ENCODE peak calls at places on chromosomes 2 and 18, in ten cellular contexts. R is A549; Q is fibroblast of mammary gland; I is CD8-positive, alpha-beta T cell; F is RWPE1; Y is neural crest cell; B is ovary; J is cardiac muscle cell; T is lower leg skin; V is AG04450. N is an unnamed sample.

GRCh38 chr2:65070172-65070830 is 14.1 kb downstream of the CEP68 start:
- DNase-seq in Y (no peak), V (no peak), T (no peak), Q (peak), F (peak), I (no peak), R (peak), J (peak), B (no peak), N (no peak)

GRCh38 chr2:98350411-98350810 is 4.2 kb downstream of the CNGA3 start:
- DNase-seq in J (no peak), V (no peak), I (no peak), B (no peak), Q (no peak), T (no peak), Y (no peak), R (no peak), F (no peak), N (no peak)

GRCh38 chr2:11505652-11506610 is 27.9 kb upstream of the GREB1 start:
- DNase-seq in V (no peak), J (no peak), F (peak), R (no peak), Q (no peak), T (no peak), B (peak), I (no peak), Y (no peak), N (no peak)

GRCh38 chr2:179264238-179265081 is at the start of gene SESTD1:
- DNase-seq in B (peak), J (peak), T (peak), Y (peak), R (peak), V (no peak), I (peak), F (peak), Q (peak), N (peak)

GRCh38 chr2:169977510-169977909 is 150.3 kb downstream of the UBR3 start:
- DNase-seq in B (no peak), Y (no peak), Q (no peak), T (no peak), V (no peak), F (no peak), J (no peak), I (no peak), R (no peak), N (no peak)

GRCh38 chr2:192314800-192315481 is 120.2 kb upstream of the TMEFF2 start:
- DNase-seq in R (no peak), B (no peak), Y (no peak), F (no peak), I (no peak), J (no peak), V (no peak), T (no peak), Q (no peak), N (no peak)

GRCh38 chr18:39721712-39722111 is 2156.1 kb upstream of the CELF4 start:
- DNase-seq in I (no peak), Y (no peak), R (no peak), V (no peak), T (no peak), Q (peak), B (no peak), J (no peak), F (no peak), N (no peak)

GRCh38 chr2:188604579-188604978 is 312.9 kb downstream of the GULP1 start:
- DNase-seq in I (no peak), F (no peak), B (no peak), Q (no peak), Y (no peak), J (no peak), T (no peak), R (no peak), V (no peak), N (no peak)

GRCh38 chr18:48254077-48254602 is 155.0 kb downstream of the ZBTB7C start:
- DNase-seq in B (no peak), R (no peak), J (no peak), T (no peak), Y (no peak), I (no peak), V (no peak), F (no peak), Q (no peak), N (no peak)

GRCh38 chr18:24246143-24246542 is 107.3 kb downstream of the CABYR start:
- DNase-seq in Q (no peak), B (no peak), J (no peak), R (no peak), F (no peak), T (no peak), V (no peak), Y (no peak), I (no peak), N (no peak)

GRCh38 chr2:46381871-46382270 is 84.7 kb downstream of the EPAS1 start:
- DNase-seq in V (no peak), I (no peak), Y (no peak), T (no peak), B (no peak), J (no peak), R (no peak), F (no peak), Q (no peak), N (no peak)

GRCh38 chr2:54497738-54498680 is 41.9 kb downstream of the SPTBN1 start:
- DNase-seq in T (peak), Q (peak), B (no peak), I (no peak), J (peak), R (peak), F (no peak), Y (no peak), V (no peak), N (no peak)

GRCh38 chr18:27124196-27124595 is 60.9 kb downstream of the CHST9 start:
- DNase-seq in V (no peak), Q (no peak), J (no peak), F (no peak), Y (no peak), I (no peak), R (no peak), B (no peak), T (no peak), N (no peak)

GRCh38 chr2:229731916-229732315 is 17.6 kb upstream of the DNER start:
- DNase-seq in Q (peak), R (no peak), B (no peak), V (no peak), J (peak), I (no peak), Y (no peak), T (no peak), F (no peak), N (no peak)

GRCh38 chr2:176117162-176117822 is 714 bp downstream of the HOXD10 start:
- DNase-seq in F (no peak), B (peak), T (no peak), J (no peak), I (no peak), Q (no peak), R (no peak), Y (no peak), V (no peak), N (no peak)

GRCh38 chr2:42922790-42923631 is 130.6 kb upstream of the HAAO start:
- DNase-seq in V (no peak), T (peak), I (no peak), J (peak), F (peak), Y (no peak), Q (peak), R (no peak), B (peak), N (no peak)

GRCh38 chr2:237692601-237693079 is 65.3 kb downstream of the LRRFIP1 start:
- DNase-seq in F (no peak), Q (no peak), J (no peak), B (peak), Y (no peak), T (no peak), R (peak), I (no peak), V (no peak), N (peak)

GRCh38 chr18:28793911-28794310 is 617.0 kb upstream of the CDH2 start:
- DNase-seq in B (no peak), F (no peak), I (no peak), R (no peak), T (no peak), J (no peak), Y (no peak), Q (peak), V (no peak), N (no peak)

GRCh38 chr2:235234711-235235110 is 259.1 kb upstream of the AGAP1 start:
- DNase-seq in J (peak), F (no peak), R (peak), V (no peak), Q (peak), I (no peak), B (no peak), T (no peak), Y (no peak), N (no peak)

GRCh38 chr18:10732990-10733389 is 207.2 kb downstream of the NAPG start:
- DNase-seq in J (no peak), Q (no peak), B (no peak), V (no peak), Y (no peak), R (no peak), I (no peak), T (no peak), F (no peak), N (no peak)

GRCh38 chr2:46471705-46472104 is 7.7 kb upstream of the TMEM247 start:
- DNase-seq in Q (no peak), J (no peak), Y (no peak), R (no peak), B (no peak), T (no peak), I (no peak), V (no peak), F (no peak), N (no peak)

GRCh38 chr18:31678425-31678824 is 6.0 kb downstream of the B4GALT6 start:
- DNase-seq in V (no peak), B (no peak), T (no peak), F (no peak), Q (no peak), J (no peak), Y (no peak), R (no peak), I (no peak), N (no peak)

GRCh38 chr2:239000500-239001073 is 152.7 kb downstream of the TWIST2 start:
- DNase-seq in Q (no peak), F (no peak), J (no peak), V (no peak), I (peak), T (no peak), Y (no peak), R (no peak), B (no peak), N (no peak)

GRCh38 chr18:32772580-32773186 is at the start of gene KLHL14:
- DNase-seq in V (no peak), B (no peak), T (no peak), J (no peak), R (no peak), Q (no peak), I (no peak), F (no peak), Y (no peak), N (no peak)

GRCh38 chr2:1051075-1051474 is 100.4 kb downstream of the SNTG2 start:
- DNase-seq in Y (no peak), B (no peak), F (no peak), R (peak), Q (peak), V (no peak), I (no peak), T (no peak), J (peak), N (no peak)
- TF ChIP-seq CTCF in Y (peak), B (no peak), F (no peak), R (no peak), Q (peak), V (peak), I (no peak), T (no peak), J (peak), N (peak)

GRCh38 chr18:77143196-77143595 is 10.6 kb upstream of the MBP start:
- DNase-seq in T (no peak), R (no peak), Y (no peak), V (no peak), Q (no peak), I (no peak), J (no peak), F (no peak), B (no peak), N (no peak)

GRCh38 chr18:77140439-77141109 is 8.0 kb upstream of the MBP start:
- DNase-seq in R (no peak), Y (no peak), V (no peak), F (no peak), I (peak), T (peak), Q (no peak), J (no peak), B (no peak), N (no peak)

GRCh38 chr18:77139619-77140018 is 7.0 kb upstream of the MBP start:
- DNase-seq in Q (no peak), B (no peak), F (no peak), R (no peak), V (no peak), J (no peak), I (no peak), T (no peak), Y (no peak), N (no peak)

GRCh38 chr18:77140030-77140429 is 7.4 kb upstream of the MBP start:
- DNase-seq in F (no peak), B (no peak), I (no peak), R (no peak), Y (no peak), V (no peak), Q (no peak), T (no peak), J (no peak), N (no peak)

DNA sequence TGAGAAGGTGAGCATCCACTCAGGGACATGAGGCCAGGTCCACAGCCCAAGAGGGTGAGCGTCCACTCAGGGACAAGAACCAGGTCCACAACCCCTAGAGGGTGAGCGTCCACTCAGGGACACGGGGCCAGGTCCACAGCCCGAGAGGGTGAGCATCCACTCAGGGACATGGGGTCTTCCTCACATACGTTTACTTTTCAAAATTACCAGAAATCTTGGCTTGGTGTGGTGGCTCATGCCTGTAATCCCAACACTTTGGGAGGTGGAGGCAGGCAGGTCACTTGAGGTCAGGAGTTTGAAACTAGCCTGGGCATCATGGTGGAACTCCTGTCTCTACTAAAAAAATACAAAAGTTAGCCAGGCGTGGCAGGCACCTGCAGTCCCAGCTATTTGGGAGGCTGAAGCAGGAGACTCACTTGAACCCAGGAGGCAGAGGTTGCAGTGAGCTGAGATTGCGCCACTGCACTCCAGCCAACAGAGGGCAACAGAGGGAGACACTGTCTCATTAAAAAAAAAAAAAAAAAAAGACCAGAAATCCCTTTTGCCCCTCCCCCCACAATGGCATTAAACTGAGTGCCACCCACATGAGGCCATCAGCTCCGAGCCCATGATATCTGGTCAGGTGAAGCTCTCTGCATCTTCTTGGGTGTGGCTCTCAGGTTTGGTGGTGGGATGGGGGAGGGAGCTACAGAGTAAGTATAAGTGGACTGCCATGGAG is 9.0 kb upstream of the MBP start:
- DNase-seq in J (no peak), Y (no peak), Q (no peak), T (no peak), V (no peak), I (no peak), B (no peak), F (no peak), R (no peak), N (no peak)
- TF ChIP-seq CTCF in J (no peak), Y (peak), Q (peak), T (no peak), V (no peak), I (no peak), B (no peak), F (no peak), R (no peak), N (no peak)

GRCh38 chr2:39119732-39120520 is 925 bp downstream of the SOS1 start:
- DNase-seq in Q (peak), J (peak), F (peak), R (peak), V (no peak), Y (peak), I (peak), B (peak), T (peak), N (peak)
- TF ChIP-seq CTCF in Q (no peak), J (peak), F (peak), R (peak), V (peak), Y (no peak), I (no peak), B (peak), T (no peak), N (no peak)

DNA sequence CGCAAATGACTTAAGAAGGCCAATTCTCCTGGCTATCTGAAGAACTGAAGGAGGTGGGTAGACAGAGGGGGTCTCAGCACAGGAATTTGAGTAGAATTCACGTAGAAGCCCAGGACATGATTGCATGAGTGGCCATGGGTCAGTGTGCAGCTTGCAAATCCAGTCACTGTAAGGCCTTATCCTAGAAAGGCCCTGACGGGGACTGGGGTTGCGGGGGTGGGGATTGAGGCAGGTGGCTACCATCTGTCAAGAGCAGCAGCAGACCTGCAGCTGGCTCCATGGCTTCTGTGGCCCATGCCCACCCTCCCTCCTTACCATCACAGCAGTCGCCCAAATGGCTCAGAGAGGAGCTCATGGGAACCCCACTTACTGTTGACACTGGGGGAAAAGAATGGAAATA is 34.6 kb upstream of the SLC14A1 start:
- DNase-seq in I (no peak), R (no peak), J (no peak), Q (no peak), Y (no peak), B (no peak), T (no peak), F (no peak), V (no peak), N (peak)
- TF ChIP-seq CTCF in I (no peak), R (no peak), J (no peak), Q (no peak), Y (no peak), B (no peak), T (no peak), F (no peak), V (no peak), N (no peak)

GRCh38 chr2:159984034-159984433 is 78.4 kb downstream of the PLA2R1 start:
- DNase-seq in Y (no peak), Q (no peak), R (no peak), F (no peak), I (no peak), J (no peak), T (no peak), V (no peak), B (no peak), N (no peak)

GRCh38 chr2:159995038-159995437 is 67.4 kb downstream of the PLA2R1 start:
- DNase-seq in Y (no peak), J (no peak), I (no peak), T (no peak), V (no peak), B (no peak), R (no peak), F (no peak), Q (no peak), N (no peak)

GRCh38 chr2:159987136-159987535 is 75.3 kb downstream of the PLA2R1 start:
- DNase-seq in R (no peak), J (no peak), Y (no peak), T (no peak), B (no peak), Q (no peak), F (no peak), I (no peak), V (no peak), N (no peak)

GRCh38 chr2:159988412-159988970 is 73.9 kb downstream of the PLA2R1 start:
- DNase-seq in Y (no peak), F (no peak), V (no peak), I (no peak), R (no peak), J (no peak), T (no peak), Q (no peak), B (no peak), N (no peak)

DNA sequence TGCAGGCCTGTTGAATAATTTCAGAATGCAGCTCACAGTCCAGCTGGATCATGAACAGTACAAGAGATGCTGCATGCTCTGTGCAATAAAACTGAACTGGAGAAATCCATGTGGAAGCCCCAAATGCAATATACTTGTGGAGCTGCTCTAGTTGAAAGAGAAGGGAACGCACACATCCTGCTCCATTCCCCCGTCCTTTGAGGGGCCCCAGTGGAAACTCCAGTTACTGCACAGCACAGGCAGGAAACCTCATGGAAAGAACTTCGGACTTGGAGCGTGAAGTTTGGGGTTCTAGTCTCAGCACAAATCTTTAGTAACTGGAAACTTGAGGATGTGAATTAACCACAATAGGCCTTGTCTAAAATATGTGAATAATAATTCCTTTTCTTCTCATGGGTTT is 73.2 kb downstream of the PLA2R1 start:
- DNase-seq in V (no peak), B (no peak), Y (no peak), F (no peak), R (no peak), I (no peak), Q (no peak), T (no peak), J (no peak), N (no peak)
- TF ChIP-seq CTCF in V (peak), B (no peak), Y (no peak), F (no peak), R (no peak), I (no peak), Q (no peak), T (no peak), J (no peak), N (no peak)

GRCh38 chr2:208255557-208256106 is 761 bp upstream of the IDH1 start:
- DNase-seq in B (no peak), J (no peak), I (no peak), Q (no peak), V (no peak), T (no peak), Y (no peak), R (no peak), F (no peak), N (no peak)
- TF ChIP-seq CTCF in B (peak), J (no peak), I (no peak), Q (no peak), V (no peak), T (no peak), Y (peak), R (no peak), F (peak), N (no peak)

DNA sequence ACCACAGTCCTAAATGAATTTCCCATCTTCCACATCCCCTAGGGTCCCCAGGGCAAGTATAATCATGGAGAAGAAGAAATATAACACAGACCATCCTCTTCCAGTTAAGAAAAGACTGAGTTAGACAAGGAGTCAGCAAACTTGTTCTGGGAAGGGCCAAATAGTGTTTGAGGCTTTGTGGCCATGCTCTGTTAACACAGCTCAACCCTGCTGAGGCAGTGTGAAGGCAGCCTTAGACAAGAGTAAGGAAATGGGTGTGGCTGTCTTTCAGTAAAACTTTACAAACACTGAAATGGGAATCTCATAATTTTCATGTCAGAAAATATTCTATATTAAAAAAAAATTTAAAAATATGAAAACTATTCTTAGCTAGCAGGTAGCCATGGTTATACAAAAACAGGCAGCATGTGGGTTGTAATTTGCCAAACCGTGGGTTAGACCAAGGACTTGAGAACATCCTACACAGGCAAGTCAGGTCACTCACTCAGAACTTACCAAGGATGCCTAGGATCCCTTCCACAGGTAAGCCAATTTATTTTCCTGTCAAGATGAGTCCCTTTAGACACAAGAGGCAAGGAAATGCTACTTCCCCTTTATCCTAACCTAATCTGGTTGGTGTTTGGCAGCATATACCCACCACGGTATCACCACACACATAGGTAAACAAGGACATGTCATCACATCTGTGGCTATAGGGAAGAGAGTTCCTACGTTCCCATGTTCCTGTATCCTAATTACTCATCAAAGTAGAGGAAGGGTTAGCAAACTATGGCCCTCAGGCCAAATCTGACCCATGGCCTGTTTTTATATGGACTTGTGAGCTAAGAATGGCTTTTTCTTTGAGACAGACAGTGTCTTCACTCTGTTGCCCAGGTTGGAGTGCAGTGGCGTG is 31.9 kb downstream of the C2orf74 start:
- DNase-seq in I (no peak), T (no peak), B (no peak), Y (no peak), Q (peak), J (peak), F (no peak), R (no peak), V (no peak), N (no peak)
- TF ChIP-seq CTCF in I (no peak), T (no peak), B (no peak), Y (no peak), Q (no peak), J (no peak), F (no peak), R (no peak), V (no peak), N (no peak)

N was measured in glutamatergic neuron.